ENCODE peak calls at places on chromosomes 6 and 20, in seven cellular contexts. One of them, this sample, is unnamed.

GRCh38 chr6:37396571-37397185 is 36.3 kb upstream of the CMTR1 start:
- DNase-seq in right lobe of liver: no peak
- DNase-seq in lower leg skin: no peak
- DNase-seq in foreskin fibroblast: no peak
- DNase-seq in GM20000: no peak
- DNase-seq in left ventricle myocardium inferior: no peak
- DNase-seq in fibroblast of pulmonary artery: peak; percentile 52
- DNase-seq in this sample: no peak

GRCh38 chr6:166156942-166157341 is 10.7 kb downstream of the TBXT start:
- DNase-seq in right lobe of liver: no peak
- DNase-seq in lower leg skin: no peak
- DNase-seq in foreskin fibroblast: no peak
- DNase-seq in GM20000: no peak
- DNase-seq in left ventricle myocardium inferior: no peak
- DNase-seq in fibroblast of pulmonary artery: peak; percentile 29
- DNase-seq in this sample: no peak

GRCh38 chr6:95768539-95768938 is 191.2 kb downstream of the MANEA start:
- DNase-seq in right lobe of liver: peak; percentile 45
- DNase-seq in lower leg skin: no peak
- DNase-seq in foreskin fibroblast: no peak
- DNase-seq in GM20000: no peak
- DNase-seq in left ventricle myocardium inferior: no peak
- DNase-seq in fibroblast of pulmonary artery: no peak
- DNase-seq in this sample: peak; percentile 28

GRCh38 chr6:37524025-37524647 is 24.4 kb upstream of the CCDC167 start:
- DNase-seq in right lobe of liver: no peak
- DNase-seq in lower leg skin: no peak
- DNase-seq in foreskin fibroblast: peak; percentile 65
- DNase-seq in GM20000: no peak
- DNase-seq in left ventricle myocardium inferior: no peak
- DNase-seq in fibroblast of pulmonary artery: peak; percentile 36
- DNase-seq in this sample: peak; percentile 39

GRCh38 chr6:33277663-33278391 is 904 bp downstream of the B3GALT4 start:
- DNase-seq in right lobe of liver: no peak
- DNase-seq in lower leg skin: no peak
- DNase-seq in foreskin fibroblast: peak; percentile 36
- DNase-seq in GM20000: peak; percentile 47
- DNase-seq in left ventricle myocardium inferior: no peak
- DNase-seq in fibroblast of pulmonary artery: no peak
- DNase-seq in this sample: peak; percentile 41

GRCh38 chr20:44403194-44404112 is 48.0 kb downstream of the HNF4A start:
- DNase-seq in right lobe of liver: no peak
- DNase-seq in lower leg skin: no peak
- DNase-seq in foreskin fibroblast: no peak
- DNase-seq in GM20000: no peak
- DNase-seq in left ventricle myocardium inferior: no peak
- DNase-seq in fibroblast of pulmonary artery: no peak
- DNase-seq in this sample: no peak

GRCh38 chr6:169857343-169858292 is 106.2 kb downstream of the ERMARD start:
- DNase-seq in right lobe of liver: no peak
- DNase-seq in lower leg skin: no peak
- DNase-seq in foreskin fibroblast: no peak
- DNase-seq in GM20000: no peak
- DNase-seq in left ventricle myocardium inferior: no peak
- DNase-seq in fibroblast of pulmonary artery: no peak
- DNase-seq in this sample: no peak

GRCh38 chr6:42113929-42114636 is 28.3 kb downstream of the C6orf132 start:
- DNase-seq in right lobe of liver: no peak
- DNase-seq in lower leg skin: no peak
- DNase-seq in foreskin fibroblast: peak; percentile 58
- DNase-seq in GM20000: no peak
- DNase-seq in left ventricle myocardium inferior: no peak
- DNase-seq in fibroblast of pulmonary artery: no peak
- DNase-seq in this sample: peak; percentile 33

GRCh38 chr6:163579111-163579879 is 164.8 kb downstream of the QKI start:
- DNase-seq in right lobe of liver: no peak
- DNase-seq in lower leg skin: peak; percentile 43
- DNase-seq in foreskin fibroblast: no peak
- DNase-seq in GM20000: no peak
- DNase-seq in left ventricle myocardium inferior: peak; percentile 38
- DNase-seq in fibroblast of pulmonary artery: no peak
- DNase-seq in this sample: no peak

GRCh38 chr20:2754426-2754825 is 46.0 kb downstream of the CPXM1 start:
- DNase-seq in right lobe of liver: peak; percentile 31
- DNase-seq in lower leg skin: no peak
- DNase-seq in foreskin fibroblast: no peak
- DNase-seq in GM20000: no peak
- DNase-seq in left ventricle myocardium inferior: no peak
- DNase-seq in fibroblast of pulmonary artery: peak; percentile 22
- DNase-seq in this sample: no peak

GRCh38 chr6:32941412-32941784 is 570 bp upstream of the HLA-DMB start:
- DNase-seq in right lobe of liver: no peak
- DNase-seq in lower leg skin: no peak
- DNase-seq in foreskin fibroblast: no peak
- DNase-seq in GM20000: peak; percentile 62
- DNase-seq in left ventricle myocardium inferior: no peak
- DNase-seq in fibroblast of pulmonary artery: no peak
- DNase-seq in this sample: no peak

GRCh38 chr6:20447157-20447556 is 45.5 kb downstream of the E2F3 start:
- DNase-seq in right lobe of liver: no peak
- DNase-seq in lower leg skin: no peak
- DNase-seq in foreskin fibroblast: peak; percentile 33
- DNase-seq in GM20000: no peak
- DNase-seq in left ventricle myocardium inferior: no peak
- DNase-seq in fibroblast of pulmonary artery: no peak
- DNase-seq in this sample: no peak

GRCh38 chr6:13098808-13099570 is 229.3 kb downstream of the TBC1D7 start:
- DNase-seq in right lobe of liver: no peak
- DNase-seq in lower leg skin: no peak
- DNase-seq in foreskin fibroblast: peak; percentile 47
- DNase-seq in GM20000: no peak
- DNase-seq in left ventricle myocardium inferior: no peak
- DNase-seq in fibroblast of pulmonary artery: no peak
- DNase-seq in this sample: no peak

GRCh38 chr6:18473765-18474164 is 86.6 kb downstream of the RNF144B start:
- DNase-seq in right lobe of liver: no peak
- DNase-seq in lower leg skin: no peak
- DNase-seq in foreskin fibroblast: no peak
- DNase-seq in GM20000: peak; percentile 4
- DNase-seq in left ventricle myocardium inferior: no peak
- DNase-seq in fibroblast of pulmonary artery: no peak
- DNase-seq in this sample: no peak

GRCh38 chr6:85451586-85452306 is 1.9 kb downstream of the NT5E start:
- DNase-seq in right lobe of liver: no peak
- DNase-seq in lower leg skin: no peak
- DNase-seq in foreskin fibroblast: peak; percentile 24
- DNase-seq in GM20000: no peak
- DNase-seq in left ventricle myocardium inferior: no peak
- DNase-seq in fibroblast of pulmonary artery: no peak
- DNase-seq in this sample: no peak

GRCh38 chr6:164014716-164015484 is 600.4 kb downstream of the QKI start:
- DNase-seq in right lobe of liver: no peak
- DNase-seq in lower leg skin: no peak
- DNase-seq in foreskin fibroblast: no peak
- DNase-seq in GM20000: no peak
- DNase-seq in left ventricle myocardium inferior: peak; percentile 37
- DNase-seq in fibroblast of pulmonary artery: no peak
- DNase-seq in this sample: no peak

GRCh38 chr6:41430875-41431274 is 95.5 kb downstream of the NCR2 start:
- DNase-seq in right lobe of liver: no peak
- DNase-seq in lower leg skin: no peak
- DNase-seq in foreskin fibroblast: peak; percentile 59
- DNase-seq in GM20000: no peak
- DNase-seq in left ventricle myocardium inferior: no peak
- DNase-seq in fibroblast of pulmonary artery: peak; percentile 33
- DNase-seq in this sample: peak; percentile 39

GRCh38 chr20:37526839-37527637 is 638 bp downstream of the BLCAP start:
- DNase-seq in right lobe of liver: peak; percentile 51
- DNase-seq in lower leg skin: no peak
- DNase-seq in foreskin fibroblast: peak; percentile 68
- DNase-seq in GM20000: peak; percentile 38
- DNase-seq in left ventricle myocardium inferior: no peak
- DNase-seq in fibroblast of pulmonary artery: peak; percentile 40
- DNase-seq in this sample: peak; percentile 45

GRCh38 chr6:126094411-126094810 is 108.1 kb downstream of the TRMT11 start:
- DNase-seq in right lobe of liver: no peak
- DNase-seq in lower leg skin: no peak
- DNase-seq in foreskin fibroblast: no peak
- DNase-seq in GM20000: no peak
- DNase-seq in left ventricle myocardium inferior: no peak
- DNase-seq in fibroblast of pulmonary artery: no peak
- DNase-seq in this sample: no peak

GRCh38 chr6:158934157-158934556 is 65.8 kb downstream of the RSPH3 start:
- DNase-seq in right lobe of liver: no peak
- DNase-seq in lower leg skin: no peak
- DNase-seq in foreskin fibroblast: no peak
- DNase-seq in GM20000: no peak
- DNase-seq in left ventricle myocardium inferior: no peak
- DNase-seq in fibroblast of pulmonary artery: no peak
- DNase-seq in this sample: no peak

GRCh38 chr6:5138995-5139827 is 54.1 kb downstream of the PPP1R3G start:
- DNase-seq in right lobe of liver: no peak
- DNase-seq in lower leg skin: no peak
- DNase-seq in foreskin fibroblast: no peak
- DNase-seq in GM20000: no peak
- DNase-seq in left ventricle myocardium inferior: no peak
- DNase-seq in fibroblast of pulmonary artery: no peak
- DNase-seq in this sample: no peak

GRCh38 chr20:47125553-47126373 is 230.7 kb downstream of the ZMYND8 start:
- DNase-seq in right lobe of liver: no peak
- DNase-seq in lower leg skin: peak; percentile 54
- DNase-seq in foreskin fibroblast: peak; percentile 50
- DNase-seq in GM20000: no peak
- DNase-seq in left ventricle myocardium inferior: peak; percentile 18
- DNase-seq in fibroblast of pulmonary artery: no peak
- DNase-seq in this sample: peak; percentile 27

GRCh38 chr6:33343953-33344611 is 26.5 kb upstream of the ZBTB22 start:
- DNase-seq in right lobe of liver: no peak
- DNase-seq in lower leg skin: no peak
- DNase-seq in foreskin fibroblast: no peak
- DNase-seq in GM20000: peak; percentile 57
- DNase-seq in left ventricle myocardium inferior: no peak
- DNase-seq in fibroblast of pulmonary artery: no peak
- DNase-seq in this sample: no peak

GRCh38 chr6:19691465-19692167 is 145.6 kb upstream of the ID4 start:
- DNase-seq in right lobe of liver: no peak
- DNase-seq in lower leg skin: no peak
- DNase-seq in foreskin fibroblast: peak; percentile 7
- DNase-seq in GM20000: no peak
- DNase-seq in left ventricle myocardium inferior: no peak
- DNase-seq in fibroblast of pulmonary artery: peak; percentile 16
- DNase-seq in this sample: no peak

GRCh38 chr6:125222531-125223455 is 69.2 kb downstream of the TPD52L1 start:
- DNase-seq in right lobe of liver: no peak
- DNase-seq in lower leg skin: no peak
- DNase-seq in foreskin fibroblast: no peak
- DNase-seq in GM20000: no peak
- DNase-seq in left ventricle myocardium inferior: no peak
- DNase-seq in fibroblast of pulmonary artery: no peak
- DNase-seq in this sample: no peak

GRCh38 chr20:19806806-19807691 is 49.0 kb downstream of the RIN2 start:
- DNase-seq in right lobe of liver: no peak
- DNase-seq in lower leg skin: no peak
- DNase-seq in foreskin fibroblast: peak; percentile 73
- DNase-seq in GM20000: no peak
- DNase-seq in left ventricle myocardium inferior: no peak
- DNase-seq in fibroblast of pulmonary artery: peak; percentile 72
- DNase-seq in this sample: no peak

GRCh38 chr20:19802099-19802491 is 44.0 kb downstream of the RIN2 start:
- DNase-seq in right lobe of liver: no peak
- DNase-seq in lower leg skin: no peak
- DNase-seq in foreskin fibroblast: no peak
- DNase-seq in GM20000: no peak
- DNase-seq in left ventricle myocardium inferior: no peak
- DNase-seq in fibroblast of pulmonary artery: no peak
- DNase-seq in this sample: no peak

GRCh38 chr20:19807901-19808300 is 49.8 kb downstream of the RIN2 start:
- DNase-seq in right lobe of liver: no peak
- DNase-seq in lower leg skin: no peak
- DNase-seq in foreskin fibroblast: peak; percentile 34
- DNase-seq in GM20000: no peak
- DNase-seq in left ventricle myocardium inferior: no peak
- DNase-seq in fibroblast of pulmonary artery: no peak
- DNase-seq in this sample: no peak

GRCh38 chr20:19799325-19799724 is 41.3 kb downstream of the RIN2 start:
- DNase-seq in right lobe of liver: no peak
- DNase-seq in lower leg skin: no peak
- DNase-seq in foreskin fibroblast: no peak
- DNase-seq in GM20000: no peak
- DNase-seq in left ventricle myocardium inferior: no peak
- DNase-seq in fibroblast of pulmonary artery: no peak
- DNase-seq in this sample: no peak

GRCh38 chr20:19802492-19803158 is 44.6 kb downstream of the RIN2 start:
- DNase-seq in right lobe of liver: no peak
- DNase-seq in lower leg skin: no peak
- DNase-seq in foreskin fibroblast: no peak
- DNase-seq in GM20000: no peak
- DNase-seq in left ventricle myocardium inferior: no peak
- DNase-seq in fibroblast of pulmonary artery: no peak
- DNase-seq in this sample: peak; percentile 32
- TF ChIP-seq CTCF in right lobe of liver: no peak
- TF ChIP-seq CTCF in lower leg skin: no peak
- TF ChIP-seq CTCF in foreskin fibroblast: no peak
- TF ChIP-seq CTCF in GM20000: no peak
- TF ChIP-seq CTCF in left ventricle myocardium inferior: peak; percentile 48
- TF ChIP-seq CTCF in fibroblast of pulmonary artery: no peak
- TF ChIP-seq CTCF in this sample: peak; percentile 17

DNA sequence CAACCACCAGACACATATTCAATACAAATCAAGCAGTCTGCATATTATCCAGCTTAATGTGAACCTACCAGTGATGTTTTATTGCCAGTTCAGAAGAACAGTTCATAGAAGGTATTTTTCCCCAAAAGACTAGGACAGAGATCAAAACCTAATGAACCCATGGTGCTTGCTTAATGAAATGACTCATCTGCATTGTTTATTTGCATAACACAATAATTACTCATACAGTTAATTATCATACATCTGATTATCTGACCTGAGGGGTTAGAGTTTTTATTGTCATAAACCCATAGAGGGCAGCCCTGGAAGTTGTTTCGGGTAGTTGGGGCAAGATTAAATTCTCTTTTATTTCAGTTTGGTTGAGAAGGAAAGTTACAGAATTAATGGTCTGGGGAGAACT is 830.9 kb downstream of the TFAP2A start:
- DNase-seq in right lobe of liver: no peak
- DNase-seq in lower leg skin: no peak
- DNase-seq in foreskin fibroblast: peak; percentile 55
- DNase-seq in GM20000: no peak
- DNase-seq in left ventricle myocardium inferior: no peak
- DNase-seq in fibroblast of pulmonary artery: no peak
- DNase-seq in this sample: no peak
- TF ChIP-seq CTCF in right lobe of liver: no peak
- TF ChIP-seq CTCF in lower leg skin: no peak
- TF ChIP-seq CTCF in foreskin fibroblast: no peak
- TF ChIP-seq CTCF in GM20000: no peak
- TF ChIP-seq CTCF in left ventricle myocardium inferior: no peak
- TF ChIP-seq CTCF in fibroblast of pulmonary artery: no peak
- TF ChIP-seq CTCF in this sample: no peak

GRCh38 chr20:39328347-39328746 is 366.2 kb downstream of the DHX35 start:
- DNase-seq in right lobe of liver: no peak
- DNase-seq in lower leg skin: no peak
- DNase-seq in foreskin fibroblast: no peak
- DNase-seq in GM20000: no peak
- DNase-seq in left ventricle myocardium inferior: no peak
- DNase-seq in fibroblast of pulmonary artery: no peak
- DNase-seq in this sample: no peak
- TF ChIP-seq CTCF in right lobe of liver: no peak
- TF ChIP-seq CTCF in lower leg skin: no peak
- TF ChIP-seq CTCF in foreskin fibroblast: no peak
- TF ChIP-seq CTCF in GM20000: no peak
- TF ChIP-seq CTCF in left ventricle myocardium inferior: no peak
- TF ChIP-seq CTCF in fibroblast of pulmonary artery: no peak
- TF ChIP-seq CTCF in this sample: no peak

GRCh38 chr6:150865406-150866146 is at the start of gene MTHFD1L:
- DNase-seq in right lobe of liver: peak; percentile 73
- DNase-seq in lower leg skin: peak; percentile 32
- DNase-seq in foreskin fibroblast: peak; percentile 96
- DNase-seq in GM20000: peak; percentile 90
- DNase-seq in left ventricle myocardium inferior: peak; percentile 71
- DNase-seq in fibroblast of pulmonary artery: peak; percentile 96
- DNase-seq in this sample: peak; percentile 85
- TF ChIP-seq CTCF in right lobe of liver: peak; percentile 66
- TF ChIP-seq CTCF in lower leg skin: no peak
- TF ChIP-seq CTCF in foreskin fibroblast: peak; percentile 37
- TF ChIP-seq CTCF in GM20000: peak; percentile 78
- TF ChIP-seq CTCF in left ventricle myocardium inferior: peak; percentile 66
- TF ChIP-seq CTCF in fibroblast of pulmonary artery: peak; percentile 11
- TF ChIP-seq CTCF in this sample: peak; percentile 44